ENCODE peak calls at places on chromosome 14, in seven cellular contexts. U is activated CD4-positive, alpha-beta T cell treated with anti-CD3 and anti-CD28 coated beads, Interleukin-2, amount 50 U/mL, for 24 hours; W is NAMALWA; M is NT2/D1; I is psoas muscle; X is lower leg skin; R is fibroblast of pulmonary artery. J is an unnamed sample.

GRCh38 chr14:99451234-99451633 is 29.4 kb downstream of the SETD3 start:
- DNase-seq in U (no peak), W (no peak), M (no peak), I (no peak), X (no peak), R (no peak), J (no peak)

GRCh38 chr14:77053046-77053841 is 24.7 kb upstream of the IRF2BPL start:
- DNase-seq in U (peak), W (peak), M (no peak), I (peak), X (no peak), R (peak), J (no peak)

GRCh38 chr14:76101384-76101783 is 50.3 kb upstream of the GPATCH2L start:
- DNase-seq in U (no peak), W (no peak), M (no peak), I (no peak), X (no peak), R (peak), J (peak)

GRCh38 chr14:94773017-94773681 is 3.2 kb upstream of the GSC start:
- DNase-seq in U (no peak), W (no peak), M (no peak), I (no peak), X (no peak), R (no peak), J (no peak)

GRCh38 chr14:61662001-61662400 is 33.3 kb upstream of the HIF1A start:
- DNase-seq in U (no peak), W (no peak), M (no peak), I (no peak), X (no peak), R (peak), J (no peak)

GRCh38 chr14:21734457-21735074 is 60.9 kb upstream of the OR4E1 start:
- DNase-seq in U (peak), W (peak), M (peak), I (no peak), X (no peak), R (peak), J (peak)

GRCh38 chr14:105490572-105491365 is at the start of gene TEDC1:
- DNase-seq in U (peak), W (peak), M (peak), I (peak), X (peak), R (peak), J (peak)

GRCh38 chr14:76149196-76149595 is 2.5 kb upstream of the GPATCH2L start:
- DNase-seq in U (no peak), W (no peak), M (no peak), I (no peak), X (no peak), R (no peak), J (no peak)

GRCh38 chr14:101557321-101557695 is 4.0 kb upstream of the DIO3 start:
- DNase-seq in U (no peak), W (no peak), M (no peak), I (peak), X (no peak), R (no peak), J (no peak)

J was measured in fibroblast of mammary gland.